ENCODE peak calls at places on chromosomes 1 and 21, in eight cellular contexts. One of them, this sample, is unnamed.

GRCh38 chr21:41678016-41678935 is 88.6 kb downstream of the RIPK4 start:
- DNase-seq in HFF-Myc: no peak
- DNase-seq in MCF 10A: peak
- DNase-seq in GM12878: no peak
- DNase-seq in ovary: no peak
- DNase-seq in HCT116: peak
- DNase-seq in lower leg skin: peak
- DNase-seq in AG09319: no peak
- DNase-seq in this sample: no peak

GRCh38 chr1:205240118-205240517 is 12.4 kb downstream of the TMCC2 start:
- DNase-seq in ovary: peak
- DNase-seq in HCT116: no peak
- DNase-seq in AG09319: no peak
- DNase-seq in HFF-Myc: no peak
- DNase-seq in MCF 10A: no peak
- DNase-seq in lower leg skin: peak
- DNase-seq in GM12878: no peak
- DNase-seq in this sample: no peak

GRCh38 chr1:33456302-33456886 is 16.1 kb upstream of the ZSCAN20 start:
- DNase-seq in HFF-Myc: no peak
- DNase-seq in HCT116: no peak
- DNase-seq in GM12878: no peak
- DNase-seq in lower leg skin: no peak
- DNase-seq in MCF 10A: no peak
- DNase-seq in ovary: peak
- DNase-seq in AG09319: no peak
- DNase-seq in this sample: no peak

GRCh38 chr1:40976952-40977690 is 2.4 kb upstream of the CTPS1 start:
- DNase-seq in HFF-Myc: no peak
- DNase-seq in AG09319: no peak
- DNase-seq in HCT116: no peak
- DNase-seq in GM12878: no peak
- DNase-seq in lower leg skin: peak
- DNase-seq in ovary: no peak
- DNase-seq in MCF 10A: no peak
- DNase-seq in this sample: no peak

GRCh38 chr1:173300249-173301044 is 93.3 kb upstream of the TNFSF4 start:
- DNase-seq in MCF 10A: no peak
- DNase-seq in HFF-Myc: no peak
- DNase-seq in AG09319: no peak
- DNase-seq in GM12878: no peak
- DNase-seq in ovary: no peak
- DNase-seq in lower leg skin: no peak
- DNase-seq in HCT116: no peak
- DNase-seq in this sample: no peak

GRCh38 chr1:10031461-10031860 is 1.3 kb upstream of the UBE4B start:
- DNase-seq in MCF 10A: no peak
- DNase-seq in lower leg skin: no peak
- DNase-seq in HCT116: no peak
- DNase-seq in ovary: no peak
- DNase-seq in AG09319: no peak
- DNase-seq in HFF-Myc: no peak
- DNase-seq in GM12878: no peak
- DNase-seq in this sample: no peak

GRCh38 chr1:8061210-8061609 is 35.1 kb upstream of the ERRFI1 start:
- DNase-seq in HFF-Myc: no peak
- DNase-seq in AG09319: peak
- DNase-seq in HCT116: peak
- DNase-seq in MCF 10A: peak
- DNase-seq in lower leg skin: no peak
- DNase-seq in ovary: no peak
- DNase-seq in GM12878: no peak
- DNase-seq in this sample: no peak

GRCh38 chr1:147892731-147893214 is 9.8 kb upstream of the GJA8 start:
- DNase-seq in MCF 10A: peak
- DNase-seq in AG09319: peak
- DNase-seq in GM12878: no peak
- DNase-seq in HCT116: peak
- DNase-seq in ovary: no peak
- DNase-seq in HFF-Myc: peak
- DNase-seq in lower leg skin: no peak
- DNase-seq in this sample: no peak

GRCh38 chr1:70685300-70686286 is 274.5 kb downstream of the CTH start:
- DNase-seq in HFF-Myc: peak
- DNase-seq in MCF 10A: peak
- DNase-seq in AG09319: peak
- DNase-seq in HCT116: peak
- DNase-seq in ovary: peak
- DNase-seq in lower leg skin: peak
- DNase-seq in GM12878: peak
- DNase-seq in this sample: peak

GRCh38 chr1:59100975-59101374 is 195.9 kb upstream of the FGGY start:
- DNase-seq in HCT116: no peak
- DNase-seq in AG09319: no peak
- DNase-seq in MCF 10A: no peak
- DNase-seq in HFF-Myc: no peak
- DNase-seq in GM12878: no peak
- DNase-seq in ovary: no peak
- DNase-seq in lower leg skin: no peak
- DNase-seq in this sample: no peak
- TF ChIP-seq CTCF in HCT116: no peak
- TF ChIP-seq CTCF in AG09319: no peak
- TF ChIP-seq CTCF in MCF 10A: no peak
- TF ChIP-seq CTCF in HFF-Myc: no peak
- TF ChIP-seq CTCF in GM12878: no peak
- TF ChIP-seq CTCF in ovary: no peak
- TF ChIP-seq CTCF in lower leg skin: no peak
- TF ChIP-seq CTCF in this sample: no peak

GRCh38 chr1:89616844-89617627 is 15.9 kb upstream of the LRRC8C start:
- DNase-seq in HCT116: no peak
- DNase-seq in AG09319: no peak
- DNase-seq in ovary: no peak
- DNase-seq in lower leg skin: no peak
- DNase-seq in GM12878: no peak
- DNase-seq in MCF 10A: no peak
- DNase-seq in HFF-Myc: no peak
- DNase-seq in this sample: no peak

GRCh38 chr1:89611721-89612120 is 21.2 kb upstream of the LRRC8C start:
- DNase-seq in ovary: no peak
- DNase-seq in lower leg skin: no peak
- DNase-seq in MCF 10A: no peak
- DNase-seq in AG09319: no peak
- DNase-seq in HCT116: no peak
- DNase-seq in GM12878: peak
- DNase-seq in HFF-Myc: no peak
- DNase-seq in this sample: peak

GRCh38 chr1:89620664-89621063 is 12.3 kb upstream of the LRRC8C start:
- DNase-seq in MCF 10A: no peak
- DNase-seq in GM12878: no peak
- DNase-seq in HCT116: no peak
- DNase-seq in HFF-Myc: no peak
- DNase-seq in ovary: no peak
- DNase-seq in lower leg skin: no peak
- DNase-seq in AG09319: no peak
- DNase-seq in this sample: no peak

GRCh38 chr1:89613928-89614327 is 19.0 kb upstream of the LRRC8C start:
- DNase-seq in GM12878: no peak
- DNase-seq in ovary: no peak
- DNase-seq in HCT116: no peak
- DNase-seq in AG09319: no peak
- DNase-seq in HFF-Myc: no peak
- DNase-seq in MCF 10A: no peak
- DNase-seq in lower leg skin: no peak
- DNase-seq in this sample: no peak

DNA sequence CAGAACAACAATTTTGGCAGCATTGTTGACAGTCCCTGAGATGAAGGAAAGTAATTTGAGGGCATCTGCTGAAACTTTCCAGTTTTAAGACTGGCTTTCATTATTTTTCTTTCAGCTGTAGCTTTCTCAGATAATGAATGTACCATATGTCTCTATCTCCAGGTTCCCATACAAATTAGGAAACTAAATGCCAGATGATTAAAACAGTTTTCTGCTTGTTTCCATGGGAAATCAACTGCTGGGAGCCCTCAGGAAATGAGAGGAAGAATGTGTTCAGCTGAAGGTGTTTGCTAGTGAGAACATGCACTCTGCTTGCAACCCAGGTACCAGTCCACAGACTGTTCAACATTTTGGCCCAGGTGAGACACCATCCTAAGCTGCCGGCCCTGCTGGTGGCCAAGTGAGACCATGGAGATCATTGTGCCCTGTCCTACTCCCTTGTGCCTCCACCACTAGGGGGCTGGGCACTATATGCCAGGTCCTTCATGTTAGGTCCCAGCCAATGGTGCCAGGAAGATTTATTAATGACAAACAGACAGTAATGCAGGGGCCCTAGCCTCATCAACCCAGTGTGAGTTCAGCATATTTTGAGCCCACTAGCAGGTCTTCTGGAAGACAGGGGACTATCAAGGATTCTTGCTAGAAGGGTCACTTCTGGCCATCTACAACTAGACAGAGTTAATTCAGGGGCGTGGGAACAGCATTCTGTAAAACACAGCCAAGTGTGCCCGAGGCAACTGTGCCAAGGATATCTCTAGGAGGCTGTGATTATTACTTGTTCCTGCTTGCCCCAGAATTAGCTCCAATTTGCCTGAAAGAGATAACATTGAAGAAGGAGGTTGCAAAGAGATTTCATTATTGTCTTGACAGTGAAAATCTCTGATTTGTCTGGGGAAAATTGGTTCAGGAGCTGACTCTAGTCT is 17.0 kb upstream of the LRRC8C start:
- DNase-seq in ovary: no peak
- DNase-seq in lower leg skin: no peak
- DNase-seq in HCT116: peak
- DNase-seq in MCF 10A: peak
- DNase-seq in HFF-Myc: no peak
- DNase-seq in GM12878: no peak
- DNase-seq in AG09319: no peak
- DNase-seq in this sample: no peak
- TF ChIP-seq CTCF in ovary: no peak
- TF ChIP-seq CTCF in lower leg skin: no peak
- TF ChIP-seq CTCF in HCT116: no peak
- TF ChIP-seq CTCF in MCF 10A: peak
- TF ChIP-seq CTCF in HFF-Myc: peak
- TF ChIP-seq CTCF in GM12878: peak
- TF ChIP-seq CTCF in AG09319: peak
- TF ChIP-seq CTCF in this sample: peak

DNA sequence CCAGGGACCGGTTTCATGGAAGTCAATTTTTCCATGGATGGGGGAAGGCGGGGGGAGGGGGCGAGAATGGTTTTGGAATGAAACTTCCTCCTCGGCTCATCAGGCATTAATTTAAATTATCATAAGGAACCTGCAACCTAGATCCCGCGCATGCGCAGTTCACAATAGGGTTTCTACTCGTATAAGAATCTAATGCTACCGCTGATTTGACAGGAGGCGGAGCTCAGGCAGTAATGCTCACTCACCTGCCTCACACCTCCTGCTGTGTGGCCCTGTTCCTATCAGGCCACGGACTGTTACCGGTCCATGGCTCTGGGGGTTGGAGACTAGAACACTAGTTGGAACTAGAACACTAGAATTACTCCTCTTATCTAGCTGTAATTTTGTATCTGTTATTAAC is 38.0 kb downstream of the PRRX1 start:
- DNase-seq in MCF 10A: no peak
- DNase-seq in AG09319: no peak
- DNase-seq in GM12878: no peak
- DNase-seq in HFF-Myc: no peak
- DNase-seq in HCT116: no peak
- DNase-seq in lower leg skin: no peak
- DNase-seq in ovary: no peak
- DNase-seq in this sample: no peak
- TF ChIP-seq CTCF in MCF 10A: no peak
- TF ChIP-seq CTCF in AG09319: no peak
- TF ChIP-seq CTCF in GM12878: no peak
- TF ChIP-seq CTCF in HFF-Myc: no peak
- TF ChIP-seq CTCF in HCT116: no peak
- TF ChIP-seq CTCF in lower leg skin: no peak
- TF ChIP-seq CTCF in ovary: no peak
- TF ChIP-seq CTCF in this sample: no peak

GRCh38 chr1:168178638-168179410 is at the start of gene TIPRL:
- DNase-seq in AG09319: peak
- DNase-seq in lower leg skin: peak
- DNase-seq in GM12878: peak
- DNase-seq in HCT116: peak
- DNase-seq in ovary: peak
- DNase-seq in HFF-Myc: peak
- DNase-seq in MCF 10A: peak
- DNase-seq in this sample: peak
- TF ChIP-seq CTCF in AG09319: peak
- TF ChIP-seq CTCF in lower leg skin: no peak
- TF ChIP-seq CTCF in GM12878: peak
- TF ChIP-seq CTCF in HCT116: no peak
- TF ChIP-seq CTCF in ovary: peak
- TF ChIP-seq CTCF in HFF-Myc: peak
- TF ChIP-seq CTCF in MCF 10A: peak
- TF ChIP-seq CTCF in this sample: peak

DNA sequence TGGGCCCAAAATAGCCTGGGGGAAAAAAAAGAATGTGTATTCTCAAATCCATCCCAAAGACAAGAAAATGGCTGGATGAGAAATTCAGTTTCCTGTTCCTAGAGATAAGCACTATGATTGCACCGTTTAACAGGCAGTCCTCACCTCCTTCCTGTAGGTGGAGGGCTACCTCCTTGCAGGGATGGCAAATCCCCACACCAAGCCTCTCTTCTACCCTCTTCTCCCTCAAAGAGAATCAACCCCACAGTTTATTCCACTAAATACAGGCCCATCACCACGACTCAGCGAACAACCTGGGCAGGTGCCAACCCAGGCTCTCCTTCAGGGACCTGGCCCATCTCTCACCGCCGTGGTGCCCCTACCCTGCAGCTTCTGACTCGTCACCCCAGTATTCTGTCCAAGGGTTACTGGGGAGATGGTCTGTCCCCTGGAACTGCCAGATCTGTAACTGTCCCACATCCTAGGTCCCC is 3.4 kb upstream of the CHD5 start:
- DNase-seq in lower leg skin: no peak
- DNase-seq in HCT116: no peak
- DNase-seq in AG09319: no peak
- DNase-seq in HFF-Myc: no peak
- DNase-seq in ovary: no peak
- DNase-seq in GM12878: no peak
- DNase-seq in MCF 10A: peak
- DNase-seq in this sample: no peak
- TF ChIP-seq CTCF in lower leg skin: no peak
- TF ChIP-seq CTCF in HCT116: no peak
- TF ChIP-seq CTCF in AG09319: no peak
- TF ChIP-seq CTCF in HFF-Myc: peak
- TF ChIP-seq CTCF in ovary: no peak
- TF ChIP-seq CTCF in GM12878: peak
- TF ChIP-seq CTCF in MCF 10A: no peak
- TF ChIP-seq CTCF in this sample: no peak